ENCODE peak calls at places on chromosomes 12 and 14, in six cellular contexts. D, K, J, X, Y and W are unnamed samples.
A peak's percentile ranks its signal among the peaks of the same experiment; 100 is the strongest.

GRCh38 chr12:47234576-47235141 is 154.9 kb upstream of the AMIGO2 start:
- DNase-seq in X (no peak), Y (no peak), D (no peak), J (no peak), K (no peak), W (no peak)

GRCh38 chr14:97459180-97459579 is 662.0 kb downstream of the VRK1 start:
- DNase-seq in Y (no peak), K (no peak), X (no peak), D (no peak), J (no peak), W (no peak)

GRCh38 chr12:117026921-117027250 is 72.3 kb downstream of the TESC start:
- DNase-seq in D (no peak), J (no peak), X (no peak), K (no peak), Y (no peak), W (no peak)

GRCh38 chr12:110699591-110700445 is 10.9 kb upstream of the HVCN1 start:
- DNase-seq in J (no peak), X (no peak), Y (no peak), D (no peak), K (no peak), W (no peak)

GRCh38 chr12:28652239-28652638 is 462.0 kb downstream of the CCDC91 start:
- DNase-seq in J (peak; percentile 2), X (no peak), D (no peak), Y (no peak), K (no peak), W (no peak)

GRCh38 chr12:52519826-52520662 is at the start of gene KRT5:
- DNase-seq in D (peak; percentile 78), X (no peak), K (no peak), Y (no peak), J (no peak), W (no peak)

GRCh38 chr12:1842183-1842904 is 22.0 kb downstream of the LRTM2 start:
- DNase-seq in Y (no peak), D (no peak), X (no peak), J (no peak), K (peak; percentile 3), W (no peak)

GRCh38 chr14:65961004-65961403 is 525.2 kb upstream of the CCDC196 start:
- DNase-seq in K (peak; percentile 68), Y (no peak), D (no peak), X (peak; percentile 24), J (peak; percentile 7), W (peak; percentile 33)

GRCh38 chr12:95312656-95313055 is 95.0 kb downstream of the VEZT start:
- DNase-seq in Y (no peak), X (no peak), D (no peak), J (no peak), K (no peak), W (no peak)

GRCh38 chr12:47110706-47111391 is 31.1 kb upstream of the AMIGO2 start:
- DNase-seq in X (no peak), D (no peak), J (no peak), Y (no peak), K (no peak), W (no peak)

GRCh38 chr14:33287204-33287603 is 348.5 kb downstream of the NPAS3 start:
- DNase-seq in X (no peak), K (peak; percentile 58), D (no peak), J (no peak), Y (no peak), W (peak; percentile 80)

GRCh38 chr12:54153586-54153985 is 35.2 kb downstream of the SMUG1 start:
- DNase-seq in X (no peak), K (no peak), D (no peak), J (no peak), Y (no peak), W (no peak)

GRCh38 chr12:94815450-94815849 is 165.1 kb upstream of the TMCC3 start:
- DNase-seq in K (no peak), D (no peak), Y (no peak), X (no peak), J (no peak), W (no peak)

GRCh38 chr12:72141381-72141780 is 130.8 kb upstream of the TRHDE start:
- DNase-seq in K (no peak), J (peak; percentile 28), Y (no peak), D (no peak), X (peak; percentile 22), W (no peak)

GRCh38 chr12:124513297-124513867 is 54.0 kb downstream of the NCOR2 start:
- DNase-seq in Y (no peak), X (no peak), J (no peak), D (no peak), K (no peak), W (no peak)

GRCh38 chr12:97308576-97309198 is 153.9 kb upstream of the RMST start:
- DNase-seq in Y (peak; percentile 76), K (no peak), J (peak; percentile 65), X (peak; percentile 46), D (peak; percentile 21), W (no peak)

GRCh38 chr12:63967358-63967757 is 122.9 kb downstream of the SRGAP1 start:
- DNase-seq in K (no peak), X (peak; percentile 32), J (peak; percentile 72), Y (no peak), D (no peak), W (no peak)

GRCh38 chr14:99574099-99574880 is 29.7 kb downstream of the CCDC85C start:
- DNase-seq in D (no peak), K (peak; percentile 78), X (no peak), Y (no peak), J (peak; percentile 78), W (peak; percentile 84)

GRCh38 chr12:81141220-81141619 is 63.3 kb downstream of the ACSS3 start:
- DNase-seq in J (no peak), K (no peak), D (no peak), Y (no peak), X (no peak), W (no peak)

GRCh38 chr12:29921307-29921706 is 137.6 kb upstream of the TMTC1 start:
- DNase-seq in Y (no peak), X (peak; percentile 21), K (no peak), J (peak; percentile 26), D (no peak), W (no peak)

GRCh38 chr12:27186240-27186839 is 57.7 kb upstream of the STK38L start:
- DNase-seq in K (no peak), Y (no peak), J (peak; percentile 51), D (no peak), X (no peak), W (no peak)

GRCh38 chr12:117189725-117190209 is 503 bp downstream of the FBXO21 start:
- DNase-seq in X (no peak), Y (peak; percentile 7), D (no peak), K (peak; percentile 26), J (peak; percentile 45), W (peak; percentile 41)

GRCh38 chr12:70983692-70984091 is 63.2 kb upstream of the PTPRR start:
- DNase-seq in J (no peak), Y (no peak), K (no peak), D (no peak), X (no peak), W (no peak)

GRCh38 chr14:104883681-104884361 is 18.8 kb downstream of the CEP170B start:
- DNase-seq in Y (no peak), D (no peak), X (no peak), K (no peak), J (no peak), W (peak; percentile 9)

DNA sequence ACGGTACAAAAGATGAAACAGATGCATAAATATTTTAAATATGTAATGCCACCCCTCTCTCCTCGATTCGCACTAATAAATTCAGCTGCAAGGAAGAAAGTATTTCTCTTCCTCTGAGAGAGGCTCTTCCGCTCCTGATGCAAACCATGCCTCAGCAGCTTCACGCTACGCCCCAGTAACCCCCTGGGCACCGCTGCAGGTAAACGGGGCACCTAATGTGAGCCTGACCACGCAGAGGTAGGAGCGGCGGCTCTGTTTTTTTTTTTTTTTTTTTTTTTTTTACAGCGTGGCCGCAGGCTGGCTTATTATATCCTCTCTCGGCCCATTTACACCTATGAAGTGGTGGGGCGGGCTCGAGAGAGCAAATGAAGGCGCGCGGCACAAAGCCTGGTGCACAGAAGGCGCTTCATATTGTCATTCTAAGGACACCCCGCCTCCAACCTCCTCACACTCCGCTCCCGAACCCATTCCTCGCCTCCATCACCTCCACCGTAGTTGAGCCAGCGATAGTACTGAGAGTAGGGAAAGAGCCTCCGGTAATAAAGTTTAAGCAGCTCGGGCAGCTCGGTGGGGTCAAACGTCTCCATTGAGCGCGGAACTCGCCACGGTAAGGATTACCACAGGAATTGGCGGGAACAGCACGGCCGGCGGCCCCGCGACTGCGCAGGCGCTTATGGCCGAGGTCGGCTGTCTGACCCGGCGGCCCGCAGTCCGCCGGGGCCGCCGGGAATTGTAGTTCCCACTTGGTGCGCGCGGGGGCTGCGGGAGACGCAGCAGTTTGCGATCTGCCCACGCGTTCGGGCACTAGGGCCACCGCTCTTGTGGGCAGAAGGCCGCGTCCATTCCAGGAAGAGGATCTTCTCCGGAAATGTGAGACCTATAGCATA is at the start of gene PRIM1:
- DNase-seq in X (peak; percentile 67), D (peak; percentile 63), Y (peak; percentile 51), K (peak; percentile 87), J (peak; percentile 66), W (peak; percentile 84)
- TF ChIP-seq POLR2A in X (peak; percentile 72), D (no peak), Y (no peak), K (peak; percentile 33), J (no peak), W (no peak)

DNA sequence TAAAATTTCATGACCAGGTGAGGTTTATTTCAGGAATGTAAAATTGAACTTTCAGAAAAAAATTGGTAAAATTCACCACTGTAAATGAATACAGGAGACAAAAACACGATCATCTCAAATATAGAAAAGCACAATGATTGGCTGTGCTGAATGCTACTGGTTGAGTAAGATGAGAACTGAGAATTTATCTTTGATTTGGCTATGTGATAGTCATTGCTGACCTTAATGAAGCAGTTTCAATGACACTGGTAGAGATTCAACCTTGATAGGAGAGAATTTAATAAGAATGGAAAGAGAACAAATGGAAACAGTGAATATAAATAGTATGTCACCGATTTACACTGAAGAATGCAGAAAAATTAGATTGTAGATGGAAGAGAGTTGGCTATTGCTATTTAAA is 6.4 kb upstream of the PMCH start:
- DNase-seq in J (no peak), D (no peak), K (no peak), Y (no peak), X (no peak), W (no peak)
- H3K4me3 ChIP-seq in J (no peak overlapping the region), D (no peak overlapping the region), K (no peak overlapping the region), Y (no peak overlapping the region), X (no peak overlapping the region), W (no peak overlapping the region)

DNA sequence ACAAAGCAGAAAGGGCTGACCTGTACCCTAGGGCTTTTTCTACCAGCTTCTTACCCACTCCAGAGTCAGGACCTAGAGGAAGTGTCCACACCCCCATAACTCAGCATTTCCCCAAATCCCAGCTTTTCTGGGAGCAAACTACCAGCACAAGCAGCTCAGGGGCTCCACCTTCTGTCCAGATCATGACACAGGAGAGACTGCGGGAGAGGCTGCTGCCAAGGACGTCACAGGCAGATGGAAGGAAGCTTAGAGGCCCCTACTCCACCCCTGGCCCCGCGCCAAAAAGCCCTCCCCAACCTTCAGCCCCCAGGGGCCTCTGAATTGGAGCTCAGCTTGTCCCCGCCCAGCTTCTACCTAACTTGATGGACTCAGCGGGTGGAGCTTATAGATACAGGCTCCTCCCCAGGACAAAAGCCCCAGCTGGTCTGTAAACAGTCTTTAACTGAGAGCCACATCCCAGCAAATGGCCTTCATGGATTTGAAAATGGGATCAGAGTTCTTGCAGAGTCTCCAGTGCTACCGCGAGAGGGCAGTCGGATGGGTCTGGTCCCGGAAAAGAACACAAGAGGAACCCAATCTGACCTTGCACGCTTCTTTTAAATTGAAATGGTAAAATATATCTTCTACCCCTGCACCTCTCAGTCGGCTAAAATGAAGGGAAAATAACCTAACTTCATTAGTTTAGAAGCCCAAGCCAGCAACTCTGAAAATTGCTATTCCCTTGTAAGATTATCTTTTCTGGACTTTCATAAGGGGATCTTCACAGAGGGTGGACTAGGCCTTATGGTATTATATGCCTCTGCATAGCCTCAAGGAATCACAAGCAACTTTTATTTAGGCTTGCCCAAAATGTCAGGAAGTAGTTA is 6.8 kb upstream of the BAZ2A start:
- DNase-seq in J (peak; percentile 100), X (peak; percentile 99), Y (peak; percentile 99), K (peak; percentile 100), D (peak; percentile 100), W (peak; percentile 98)
- TF ChIP-seq POLR2A in J (no peak), X (no peak), Y (peak; percentile 54), K (peak; percentile 26), D (no peak), W (peak; percentile 51)

GRCh38 chr12:4196805-4197420 is 76.6 kb upstream of the CCND2 start:
- DNase-seq in D (no peak), J (no peak), Y (no peak), K (no peak), X (no peak), W (no peak)
- H3K4me3 ChIP-seq in D (no peak overlapping the region), J (no peak overlapping the region), Y (no peak overlapping the region), K (no peak overlapping the region), X (no peak overlapping the region), W (no peak overlapping the region)